ENCODE peak calls at places on chromosome 15, in seven cellular contexts. One of them, this sample, is unnamed.

GRCh38 chr15:67967871-67968423 is 86.2 kb upstream of the PIAS1 start:
- DNase-seq in osteocyte: peak
- DNase-seq in heart left ventricle: peak
- DNase-seq in lower lobe of right lung: peak
- DNase-seq in Panc1: no peak
- DNase-seq in GM10248: peak
- DNase-seq in fibroblast of the aortic adventitia: peak
- DNase-seq in this sample: no peak

GRCh38 chr15:74245342-74245931 is 9.3 kb downstream of the CCDC33 start:
- DNase-seq in osteocyte: no peak
- DNase-seq in heart left ventricle: no peak
- DNase-seq in lower lobe of right lung: no peak
- DNase-seq in Panc1: no peak
- DNase-seq in GM10248: no peak
- DNase-seq in fibroblast of the aortic adventitia: no peak
- DNase-seq in this sample: no peak

GRCh38 chr15:67187351-67187854 is 67.1 kb downstream of the AAGAB start:
- DNase-seq in osteocyte: no peak
- DNase-seq in heart left ventricle: no peak
- DNase-seq in lower lobe of right lung: no peak
- DNase-seq in Panc1: no peak
- DNase-seq in GM10248: no peak
- DNase-seq in fibroblast of the aortic adventitia: peak
- DNase-seq in this sample: no peak

GRCh38 chr15:66405605-66406004 is 18.9 kb downstream of the MAP2K1 start:
- DNase-seq in osteocyte: no peak
- DNase-seq in heart left ventricle: no peak
- DNase-seq in lower lobe of right lung: no peak
- DNase-seq in Panc1: no peak
- DNase-seq in GM10248: no peak
- DNase-seq in fibroblast of the aortic adventitia: peak
- DNase-seq in this sample: no peak

GRCh38 chr15:40838756-40839155 is 5.1 kb upstream of the SPINT1 start:
- DNase-seq in osteocyte: no peak
- DNase-seq in heart left ventricle: no peak
- DNase-seq in lower lobe of right lung: no peak
- DNase-seq in Panc1: no peak
- DNase-seq in GM10248: no peak
- DNase-seq in fibroblast of the aortic adventitia: no peak
- DNase-seq in this sample: no peak

GRCh38 chr15:65334586-65335231 is 30.2 kb downstream of the RNU5B-1 start:
- DNase-seq in osteocyte: no peak
- DNase-seq in heart left ventricle: no peak
- DNase-seq in lower lobe of right lung: no peak
- DNase-seq in Panc1: no peak
- DNase-seq in GM10248: no peak
- DNase-seq in fibroblast of the aortic adventitia: no peak
- DNase-seq in this sample: no peak

GRCh38 chr15:88834211-88834812 is 31.1 kb downstream of the ACAN start:
- DNase-seq in osteocyte: no peak
- DNase-seq in heart left ventricle: peak
- DNase-seq in lower lobe of right lung: no peak
- DNase-seq in Panc1: no peak
- DNase-seq in GM10248: no peak
- DNase-seq in fibroblast of the aortic adventitia: peak
- DNase-seq in this sample: no peak

GRCh38 chr15:70788114-70789049 is 25.0 kb upstream of the UACA start:
- DNase-seq in osteocyte: no peak
- DNase-seq in heart left ventricle: no peak
- DNase-seq in lower lobe of right lung: no peak
- DNase-seq in Panc1: peak
- DNase-seq in GM10248: no peak
- DNase-seq in fibroblast of the aortic adventitia: peak
- DNase-seq in this sample: no peak

GRCh38 chr15:78396976-78397375 is 41.0 kb upstream of the IREB2 start:
- DNase-seq in osteocyte: no peak
- DNase-seq in heart left ventricle: no peak
- DNase-seq in lower lobe of right lung: peak
- DNase-seq in Panc1: no peak
- DNase-seq in GM10248: no peak
- DNase-seq in fibroblast of the aortic adventitia: peak
- DNase-seq in this sample: no peak

GRCh38 chr15:99443768-99444446 is 121.9 kb upstream of the MEF2A start:
- DNase-seq in osteocyte: peak
- DNase-seq in heart left ventricle: peak
- DNase-seq in lower lobe of right lung: no peak
- DNase-seq in Panc1: no peak
- DNase-seq in GM10248: peak
- DNase-seq in fibroblast of the aortic adventitia: peak
- DNase-seq in this sample: no peak

GRCh38 chr15:73989001-73989798 is 2.9 kb downstream of the STOML1 start:
- DNase-seq in osteocyte: no peak
- DNase-seq in heart left ventricle: no peak
- DNase-seq in lower lobe of right lung: no peak
- DNase-seq in Panc1: no peak
- DNase-seq in GM10248: no peak
- DNase-seq in fibroblast of the aortic adventitia: peak
- DNase-seq in this sample: no peak

GRCh38 chr15:62899090-62899493 is 143.5 kb upstream of the TPM1 start:
- DNase-seq in osteocyte: no peak
- DNase-seq in heart left ventricle: peak
- DNase-seq in lower lobe of right lung: no peak
- DNase-seq in Panc1: no peak
- DNase-seq in GM10248: no peak
- DNase-seq in fibroblast of the aortic adventitia: no peak
- DNase-seq in this sample: no peak

GRCh38 chr15:98952381-98952803 is 55.2 kb downstream of the PGPEP1L start:
- DNase-seq in osteocyte: no peak
- DNase-seq in heart left ventricle: no peak
- DNase-seq in lower lobe of right lung: no peak
- DNase-seq in Panc1: no peak
- DNase-seq in GM10248: peak
- DNase-seq in fibroblast of the aortic adventitia: no peak
- DNase-seq in this sample: no peak

GRCh38 chr15:73988075-73988969 is 3.8 kb downstream of the STOML1 start:
- DNase-seq in osteocyte: no peak
- DNase-seq in heart left ventricle: no peak
- DNase-seq in lower lobe of right lung: no peak
- DNase-seq in Panc1: no peak
- DNase-seq in GM10248: peak
- DNase-seq in fibroblast of the aortic adventitia: no peak
- DNase-seq in this sample: no peak

GRCh38 chr15:85024509-85025336 is 43.1 kb downstream of the PDE8A start:
- DNase-seq in osteocyte: no peak
- DNase-seq in heart left ventricle: no peak
- DNase-seq in lower lobe of right lung: no peak
- DNase-seq in Panc1: no peak
- DNase-seq in GM10248: no peak
- DNase-seq in fibroblast of the aortic adventitia: peak
- DNase-seq in this sample: no peak

GRCh38 chr15:84818221-84819131 is 1.3 kb downstream of the ALPK3 start:
- DNase-seq in osteocyte: no peak
- DNase-seq in heart left ventricle: peak
- DNase-seq in lower lobe of right lung: no peak
- DNase-seq in Panc1: no peak
- DNase-seq in GM10248: no peak
- DNase-seq in fibroblast of the aortic adventitia: peak
- DNase-seq in this sample: no peak

GRCh38 chr15:64949383-64950141 is 37.9 kb downstream of the ANKDD1A start:
- DNase-seq in osteocyte: peak
- DNase-seq in heart left ventricle: no peak
- DNase-seq in lower lobe of right lung: no peak
- DNase-seq in Panc1: no peak
- DNase-seq in GM10248: no peak
- DNase-seq in fibroblast of the aortic adventitia: no peak
- DNase-seq in this sample: no peak

GRCh38 chr15:101062063-101062462 is 142.9 kb downstream of the LRRK1 start:
- DNase-seq in osteocyte: peak
- DNase-seq in heart left ventricle: no peak
- DNase-seq in lower lobe of right lung: no peak
- DNase-seq in Panc1: no peak
- DNase-seq in GM10248: no peak
- DNase-seq in fibroblast of the aortic adventitia: no peak
- DNase-seq in this sample: no peak

GRCh38 chr15:66066005-66066404 is 187.5 kb downstream of the MEGF11 start:
- DNase-seq in osteocyte: no peak
- DNase-seq in heart left ventricle: no peak
- DNase-seq in lower lobe of right lung: no peak
- DNase-seq in Panc1: no peak
- DNase-seq in GM10248: no peak
- DNase-seq in fibroblast of the aortic adventitia: no peak
- DNase-seq in this sample: no peak

GRCh38 chr15:80998252-80998651 is 2.5 kb upstream of the TLNRD1 start:
- DNase-seq in osteocyte: no peak
- DNase-seq in heart left ventricle: no peak
- DNase-seq in lower lobe of right lung: no peak
- DNase-seq in Panc1: no peak
- DNase-seq in GM10248: no peak
- DNase-seq in fibroblast of the aortic adventitia: no peak
- DNase-seq in this sample: no peak

GRCh38 chr15:29944925-29945324 is 122.7 kb upstream of the TJP1 start:
- DNase-seq in osteocyte: no peak
- DNase-seq in heart left ventricle: no peak
- DNase-seq in lower lobe of right lung: no peak
- DNase-seq in Panc1: no peak
- DNase-seq in GM10248: no peak
- DNase-seq in fibroblast of the aortic adventitia: no peak
- DNase-seq in this sample: no peak

GRCh38 chr15:29942548-29942947 is 120.3 kb upstream of the TJP1 start:
- DNase-seq in osteocyte: no peak
- DNase-seq in heart left ventricle: no peak
- DNase-seq in lower lobe of right lung: no peak
- DNase-seq in Panc1: no peak
- DNase-seq in GM10248: no peak
- DNase-seq in fibroblast of the aortic adventitia: no peak
- DNase-seq in this sample: no peak

GRCh38 chr15:29939404-29939803 is 117.1 kb upstream of the TJP1 start:
- DNase-seq in osteocyte: no peak
- DNase-seq in heart left ventricle: no peak
- DNase-seq in lower lobe of right lung: no peak
- DNase-seq in Panc1: no peak
- DNase-seq in GM10248: no peak
- DNase-seq in fibroblast of the aortic adventitia: peak
- DNase-seq in this sample: no peak

GRCh38 chr15:29938701-29939340 is 116.6 kb upstream of the TJP1 start:
- DNase-seq in osteocyte: no peak
- DNase-seq in heart left ventricle: no peak
- DNase-seq in lower lobe of right lung: no peak
- DNase-seq in Panc1: no peak
- DNase-seq in GM10248: no peak
- DNase-seq in fibroblast of the aortic adventitia: no peak
- DNase-seq in this sample: no peak

GRCh38 chr15:29942144-29942543 is 119.9 kb upstream of the TJP1 start:
- DNase-seq in osteocyte: no peak
- DNase-seq in heart left ventricle: no peak
- DNase-seq in lower lobe of right lung: no peak
- DNase-seq in Panc1: no peak
- DNase-seq in GM10248: no peak
- DNase-seq in fibroblast of the aortic adventitia: peak
- DNase-seq in this sample: no peak
- TF ChIP-seq CTCF in osteocyte: peak
- TF ChIP-seq CTCF in heart left ventricle: no peak
- TF ChIP-seq CTCF in lower lobe of right lung: peak
- TF ChIP-seq CTCF in Panc1: peak
- TF ChIP-seq CTCF in GM10248: no peak
- TF ChIP-seq CTCF in fibroblast of the aortic adventitia: peak
- TF ChIP-seq CTCF in this sample: no peak

DNA sequence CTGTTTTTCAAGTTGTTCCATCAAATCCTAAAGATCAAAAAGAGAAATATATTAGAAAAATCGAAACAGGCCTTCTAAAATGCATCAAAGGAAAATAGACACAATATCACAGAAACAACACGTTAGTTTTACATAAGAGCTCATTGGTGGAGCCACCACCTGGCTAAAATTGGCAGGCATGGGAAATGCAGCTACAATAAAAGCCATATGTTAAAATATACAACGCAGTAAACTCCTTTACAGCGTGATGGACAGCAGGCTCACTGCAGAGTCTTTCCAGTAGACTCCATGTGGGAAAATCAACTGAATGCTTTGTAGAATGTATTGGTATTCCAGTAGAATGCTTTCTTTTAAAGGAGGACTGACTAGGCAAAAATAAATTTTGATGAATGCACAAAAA is 40.9 kb upstream of the MYO5C start:
- DNase-seq in osteocyte: no peak
- DNase-seq in heart left ventricle: no peak
- DNase-seq in lower lobe of right lung: no peak
- DNase-seq in Panc1: no peak
- DNase-seq in GM10248: no peak
- DNase-seq in fibroblast of the aortic adventitia: no peak
- DNase-seq in this sample: no peak
- TF ChIP-seq CTCF in osteocyte: peak
- TF ChIP-seq CTCF in heart left ventricle: no peak
- TF ChIP-seq CTCF in lower lobe of right lung: no peak
- TF ChIP-seq CTCF in Panc1: peak
- TF ChIP-seq CTCF in GM10248: no peak
- TF ChIP-seq CTCF in fibroblast of the aortic adventitia: no peak
- TF ChIP-seq CTCF in this sample: peak

GRCh38 chr15:26073430-26074333 is 210.6 kb upstream of the ATP10A start:
- DNase-seq in osteocyte: no peak
- DNase-seq in heart left ventricle: no peak
- DNase-seq in lower lobe of right lung: no peak
- DNase-seq in Panc1: no peak
- DNase-seq in GM10248: no peak
- DNase-seq in fibroblast of the aortic adventitia: no peak
- DNase-seq in this sample: no peak
- TF ChIP-seq CTCF in osteocyte: no peak
- TF ChIP-seq CTCF in heart left ventricle: no peak
- TF ChIP-seq CTCF in lower lobe of right lung: no peak
- TF ChIP-seq CTCF in Panc1: no peak
- TF ChIP-seq CTCF in GM10248: no peak
- TF ChIP-seq CTCF in fibroblast of the aortic adventitia: no peak
- TF ChIP-seq CTCF in this sample: no peak

GRCh38 chr15:58981808-58982475 is 5.5 kb upstream of the RNF111 start:
- DNase-seq in osteocyte: no peak
- DNase-seq in heart left ventricle: no peak
- DNase-seq in lower lobe of right lung: no peak
- DNase-seq in Panc1: no peak
- DNase-seq in GM10248: peak
- DNase-seq in fibroblast of the aortic adventitia: no peak
- DNase-seq in this sample: no peak

GRCh38 chr15:58985443-58985842 is 2.0 kb upstream of the RNF111 start:
- DNase-seq in osteocyte: no peak
- DNase-seq in heart left ventricle: no peak
- DNase-seq in lower lobe of right lung: no peak
- DNase-seq in Panc1: no peak
- DNase-seq in GM10248: no peak
- DNase-seq in fibroblast of the aortic adventitia: peak
- DNase-seq in this sample: no peak

DNA sequence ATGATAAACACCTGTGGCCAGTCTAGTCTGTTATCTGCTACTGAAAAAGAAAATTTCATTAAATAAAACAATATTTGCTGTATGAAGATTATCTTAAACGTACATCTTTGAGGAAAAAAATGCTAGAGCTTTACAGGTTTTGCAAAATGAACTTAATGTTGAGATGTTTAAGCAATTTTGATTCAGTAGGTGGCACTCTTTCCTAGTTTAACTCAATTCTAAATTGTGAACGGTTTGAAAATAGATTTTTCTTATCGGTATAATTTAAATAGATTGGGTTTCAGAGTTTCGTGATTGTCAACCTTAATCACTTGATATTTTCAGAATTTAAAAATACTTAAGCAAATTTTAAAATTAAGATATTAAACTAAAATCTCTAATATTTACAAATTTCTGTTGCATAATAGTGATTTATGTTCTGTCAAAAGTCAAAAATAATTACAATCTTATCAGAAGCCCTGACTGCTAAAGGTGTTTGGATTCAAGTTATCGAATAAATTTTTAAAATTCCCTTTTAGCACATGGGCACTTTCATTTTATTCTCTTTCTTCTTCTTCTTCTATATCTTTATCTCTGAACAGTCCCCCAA is 7.0 kb upstream of the RNF111 start:
- DNase-seq in osteocyte: no peak
- DNase-seq in heart left ventricle: no peak
- DNase-seq in lower lobe of right lung: no peak
- DNase-seq in Panc1: no peak
- DNase-seq in GM10248: peak
- DNase-seq in fibroblast of the aortic adventitia: peak
- DNase-seq in this sample: no peak
- TF ChIP-seq CTCF in osteocyte: peak
- TF ChIP-seq CTCF in heart left ventricle: peak
- TF ChIP-seq CTCF in lower lobe of right lung: peak
- TF ChIP-seq CTCF in Panc1: peak
- TF ChIP-seq CTCF in GM10248: peak
- TF ChIP-seq CTCF in fibroblast of the aortic adventitia: peak
- TF ChIP-seq CTCF in this sample: peak

This sample was measured in esophagus squamous epithelium.